ENCODE peak calls at places on chromosomes 7 and 10, in six cellular contexts. A, K, Q, M, D and W are unnamed samples.

GRCh38 chr7:69922011-69922803 is 323.9 kb downstream of the AUTS2 start:
- DNase-seq in A (no peak), K (no peak), Q (no peak), M (no peak), D (no peak), W (no peak)

GRCh38 chr7:56124981-56125380 is 8.8 kb upstream of the NUPR2 start:
- DNase-seq in A (no peak), K (no peak), Q (no peak), M (no peak), D (no peak), W (no peak)

GRCh38 chr7:39535064-39535463 is 31.1 kb upstream of the YAE1 start:
- DNase-seq in A (no peak), K (no peak), Q (no peak), M (no peak), D (peak), W (no peak)

GRCh38 chr10:132690401-132690800 is 95.5 kb downstream of the NKX6-2 start:
- DNase-seq in A (no peak), K (no peak), Q (no peak), M (no peak), D (no peak), W (no peak)

GRCh38 chr10:4725917-4726606 is 99.9 kb upstream of the AKR1E2 start:
- DNase-seq in A (no peak), K (peak), Q (no peak), M (no peak), D (no peak), W (peak)

GRCh38 chr7:120089968-120090367 is 183.0 kb upstream of the KCND2 start:
- DNase-seq in A (no peak), K (peak), Q (no peak), M (no peak), D (peak), W (no peak)

GRCh38 chr10:21894648-21895342 is 108.7 kb downstream of the DNAJC1 start:
- DNase-seq in A (no peak), K (no peak), Q (no peak), M (no peak), D (no peak), W (no peak)

GRCh38 chr10:30704016-30704600 is 74.6 kb upstream of the LYZL2 start:
- DNase-seq in A (no peak), K (no peak), Q (no peak), M (no peak), D (no peak), W (no peak)

GRCh38 chr10:58781873-58782488 is 269.3 kb downstream of the BICC1 start:
- DNase-seq in A (no peak), K (peak), Q (no peak), M (peak), D (peak), W (no peak)

GRCh38 chr7:44733708-44734481 is 14.8 kb upstream of the ZMIZ2 start:
- DNase-seq in A (no peak), K (peak), Q (no peak), M (peak), D (no peak), W (peak)

GRCh38 chr7:214410-215212 is 22.2 kb downstream of the FAM20C start:
- DNase-seq in A (no peak), K (peak), Q (peak), M (peak), D (no peak), W (no peak)

GRCh38 chr10:110065269-110065668 is 57.5 kb downstream of the ADD3 start:
- DNase-seq in A (no peak), K (no peak), Q (no peak), M (no peak), D (no peak), W (no peak)
- H3K27ac ChIP-seq in A (no peak), K (no peak), Q (no peak), M (no peak), D (no peak), W (no peak)

GRCh38 chr10:102583435-102584417 is 60.6 kb upstream of the TRIM8 start:
- DNase-seq in A (peak), K (peak), Q (no peak), M (peak), D (peak), W (peak)

GRCh38 chr10:102579206-102579790 is 65.0 kb upstream of the TRIM8 start:
- DNase-seq in A (no peak), K (no peak), Q (peak), M (no peak), D (no peak), W (no peak)

GRCh38 chr10:102580230-102580629 is 64.0 kb upstream of the TRIM8 start:
- DNase-seq in A (no peak), K (no peak), Q (no peak), M (peak), D (peak), W (no peak)

GRCh38 chr10:102581401-102581800 is 62.9 kb upstream of the TRIM8 start:
- DNase-seq in A (no peak), K (no peak), Q (peak), M (no peak), D (no peak), W (no peak)

GRCh38 chr10:102582181-102582580 is 62.1 kb upstream of the TRIM8 start:
- DNase-seq in A (no peak), K (no peak), Q (no peak), M (no peak), D (no peak), W (no peak)
- H3K27ac ChIP-seq in A (no peak), K (no peak), Q (peak), M (no peak), D (no peak), W (no peak)

GRCh38 chr7:155753446-155753965 is 58.8 kb downstream of the SHH start:
- DNase-seq in A (no peak), K (no peak), Q (peak), M (no peak), D (no peak), W (peak)
- H3K27ac ChIP-seq in A (no peak), K (no peak), Q (no peak), M (no peak), D (no peak), W (no peak)

GRCh38 chr7:37482505-37482904 is 33.8 kb upstream of the ELMO1 start:
- DNase-seq in A (no peak), K (no peak), Q (no peak), M (no peak), D (no peak), W (no peak)
- H3K27ac ChIP-seq in A (no peak), K (no peak), Q (no peak), M (no peak), D (no peak), W (no peak)

GRCh38 chr7:117872565-117873055 is 631 bp downstream of the CTTNBP2 start:
- DNase-seq in A (no peak), K (no peak), Q (peak), M (peak), D (peak), W (no peak)

GRCh38 chr7:117871778-117872538 is 1.3 kb downstream of the CTTNBP2 start:
- DNase-seq in A (no peak), K (no peak), Q (peak), M (peak), D (peak), W (no peak)

GRCh38 chr7:117873933-117874530 is 791 bp upstream of the CTTNBP2 start:
- DNase-seq in A (no peak), K (no peak), Q (no peak), M (no peak), D (no peak), W (no peak)

GRCh38 chr7:117871401-117871777 is 1.9 kb downstream of the CTTNBP2 start:
- DNase-seq in A (no peak), K (no peak), Q (no peak), M (no peak), D (no peak), W (no peak)

GRCh38 chr7:117873056-117873932 is at the start of gene CTTNBP2:
- DNase-seq in A (no peak), K (peak), Q (peak), M (peak), D (peak), W (no peak)
- H3K27ac ChIP-seq in A (peak), K (peak), Q (peak), M (no peak), D (peak), W (no peak)

GRCh38 chr7:151091003-151091402 is 4.7 kb downstream of the AGAP3 start:
- DNase-seq in A (no peak), K (no peak), Q (peak), M (no peak), D (no peak), W (no peak)

GRCh38 chr7:151093748-151094147 is 7.5 kb downstream of the AGAP3 start:
- DNase-seq in A (no peak), K (no peak), Q (no peak), M (no peak), D (no peak), W (no peak)

GRCh38 chr7:151089893-151090730 is 3.8 kb downstream of the AGAP3 start:
- DNase-seq in A (no peak), K (no peak), Q (no peak), M (no peak), D (no peak), W (no peak)

GRCh38 chr7:151091431-151091830 is 5.2 kb downstream of the AGAP3 start:
- DNase-seq in A (no peak), K (peak), Q (no peak), M (no peak), D (peak), W (no peak)

DNA sequence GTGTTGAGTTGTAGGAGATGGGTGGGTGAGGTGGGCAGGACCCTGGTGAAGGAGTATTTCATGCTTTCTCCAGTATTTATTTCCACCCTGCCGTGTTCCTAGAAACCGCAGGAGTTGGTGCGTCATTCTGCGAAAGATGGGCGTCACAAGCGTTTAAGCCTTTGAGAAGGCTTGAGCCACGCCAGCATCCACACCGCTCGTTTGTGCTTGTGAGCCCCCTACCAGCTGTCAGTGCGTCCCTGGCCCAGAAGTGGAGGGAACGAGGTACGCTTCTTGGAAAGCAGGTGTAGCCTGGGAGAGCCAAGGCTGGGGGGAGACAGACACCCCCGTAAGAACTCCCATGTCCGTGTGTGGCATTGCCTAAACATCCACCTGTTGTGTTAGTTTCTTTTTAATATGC is 5.7 kb downstream of the AGAP3 start:
- DNase-seq in A (no peak), K (no peak), Q (no peak), M (no peak), D (no peak), W (no peak)
- H3K27ac ChIP-seq in A (no peak), K (no peak), Q (peak), M (no peak), D (no peak), W (no peak)

GRCh38 chr10:131638481-131639278 is 262.1 kb upstream of the PPP2R2D start:
- DNase-seq in A (no peak), K (no peak), Q (no peak), M (no peak), D (no peak), W (no peak)
- H3K27ac ChIP-seq in A (no peak), K (no peak), Q (no peak), M (no peak), D (no peak), W (no peak)

GRCh38 chr7:74029094-74029785 is 1.3 kb downstream of the ELN start:
- DNase-seq in A (no peak), K (no peak), Q (peak), M (no peak), D (no peak), W (no peak)
- H3K27ac ChIP-seq in A (peak), K (no peak), Q (peak), M (no peak), D (no peak), W (no peak)

GRCh38 chr7:137592232-137592896 is 248.8 kb upstream of the PTN start:
- DNase-seq in A (no peak), K (peak), Q (no peak), M (peak), D (peak), W (peak)
- H3K27ac ChIP-seq in A (no peak), K (no peak), Q (no peak), M (peak), D (no peak), W (peak)

GRCh38 chr10:78359641-78360091 is 326.0 kb downstream of the RPS24 start:
- DNase-seq in A (no peak), K (no peak), Q (peak), M (no peak), D (peak), W (no peak)

GRCh38 chr10:78358982-78359381 is 325.3 kb downstream of the RPS24 start:
- DNase-seq in A (no peak), K (no peak), Q (peak), M (no peak), D (no peak), W (no peak)

GRCh38 chr10:78357673-78358206 is 324.1 kb downstream of the RPS24 start:
- DNase-seq in A (no peak), K (no peak), Q (no peak), M (no peak), D (no peak), W (no peak)

GRCh38 chr10:78357027-78357672 is 323.5 kb downstream of the RPS24 start:
- DNase-seq in A (no peak), K (no peak), Q (no peak), M (no peak), D (peak), W (no peak)

DNA sequence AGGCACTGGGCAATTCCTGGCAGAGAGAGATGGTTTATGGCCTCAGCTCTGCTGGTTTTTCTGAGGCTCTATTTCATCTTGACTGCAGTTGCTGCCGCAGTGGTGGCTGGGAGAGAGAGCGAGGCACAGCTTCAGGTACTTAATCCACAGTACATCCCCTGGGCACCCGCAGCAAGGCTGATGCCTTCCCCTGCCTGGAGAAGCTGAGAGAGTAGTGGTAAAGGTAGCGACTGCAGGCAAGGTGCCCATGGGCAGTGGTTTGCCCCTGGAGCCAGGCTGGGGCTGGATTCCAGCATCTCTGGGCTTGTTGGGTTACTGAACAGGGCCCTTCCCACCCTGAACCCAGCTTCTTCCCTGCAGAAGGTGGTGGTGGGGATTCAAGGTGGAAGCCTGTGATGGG is 324.7 kb downstream of the RPS24 start:
- DNase-seq in A (no peak), K (no peak), Q (no peak), M (no peak), D (no peak), W (no peak)
- H3K27ac ChIP-seq in A (no peak), K (no peak), Q (no peak), M (no peak), D (no peak), W (no peak)